ENCODE peak calls at places on chromosomes 5 and 9, in five cellular contexts. U, T, Q, B and N are unnamed samples. For H3K9me3, the result is how much of the 10 kb centered on the place peaks cover.

GRCh38 chr5:100311811-100312210 is 223.4 kb upstream of the FAM174A start:
- DNase-seq in U (no peak), Q (no peak), T (no peak), B (no peak), N (no peak)

GRCh38 chr9:93501406-93501805 is 48.0 kb upstream of the FAM120AOS start:
- DNase-seq in Q (no peak), B (no peak), U (no peak), T (no peak), N (no peak)

GRCh38 chr5:137146402-137146889 is 352.7 kb downstream of the SPOCK1 start:
- DNase-seq in U (no peak), Q (peak), B (no peak), T (no peak), N (no peak)

GRCh38 chr9:90343360-90343759 is 299.3 kb downstream of the DIRAS2 start:
- DNase-seq in Q (no peak), T (peak), B (no peak), U (no peak), N (peak)

GRCh38 chr5:138944527-138945322 is 69.6 kb upstream of the LRRTM2 start:
- DNase-seq in T (no peak), U (peak), Q (no peak), B (no peak), N (no peak)

GRCh38 chr5:106418196-106418595 is 1252.5 kb downstream of the EFNA5 start:
- DNase-seq in U (no peak), T (no peak), B (no peak), Q (no peak), N (no peak)

GRCh38 chr5:16542275-16542674 is 74.5 kb downstream of the RETREG1 start:
- DNase-seq in Q (no peak), B (no peak), T (no peak), U (no peak), N (peak)

GRCh38 chr9:83420486-83420885 is 117.7 kb downstream of the FRMD3 start:
- DNase-seq in B (no peak), T (no peak), U (no peak), Q (no peak), N (no peak)

GRCh38 chr5:143842920-143843319 is 31.0 kb downstream of the HMHB1 start:
- DNase-seq in T (no peak), U (no peak), Q (no peak), B (no peak), N (no peak)

GRCh38 chr5:111929261-111929660 is 172.3 kb upstream of the NREP start:
- DNase-seq in Q (no peak), B (no peak), T (no peak), U (no peak), N (no peak)
- TF ChIP-seq CTCF in Q (no peak), B (no peak), T (no peak), U (no peak), N (no peak)

GRCh38 chr5:58069846-58070245 is 390.0 kb downstream of the PLK2 start:
- DNase-seq in T (no peak), B (no peak), U (no peak), Q (no peak), N (peak)
- H3K9me3 ChIP-seq in T (under half), B (under half), U (under half), Q (under half), N (under half)

GRCh38 chr9:115144706-115145105 is 26.7 kb upstream of the TNC start:
- DNase-seq in B (no peak), U (no peak), Q (peak), T (no peak), N (no peak)

GRCh38 chr9:115142502-115143265 is 24.7 kb upstream of the TNC start:
- DNase-seq in U (no peak), Q (no peak), B (no peak), T (no peak), N (no peak)

GRCh38 chr9:115142090-115142489 is 24.1 kb upstream of the TNC start:
- DNase-seq in B (no peak), U (no peak), T (no peak), Q (no peak), N (no peak)

GRCh38 chr9:115143689-115144088 is 25.7 kb upstream of the TNC start:
- DNase-seq in U (no peak), T (no peak), B (no peak), Q (no peak), N (no peak)

GRCh38 chr9:115141612-115142011 is 23.7 kb upstream of the TNC start:
- DNase-seq in T (no peak), B (no peak), Q (no peak), U (no peak), N (no peak)
- H3K4me3 ChIP-seq in T (no peak), B (no peak), Q (no peak), U (no peak), N (no peak)

GRCh38 chr9:111895996-111896941 is at the start of gene UGCG:
- DNase-seq in T (peak), U (peak), B (peak), Q (peak), N (peak)

GRCh38 chr9:111897831-111898144 is 1.2 kb downstream of the UGCG start:
- DNase-seq in Q (peak), B (no peak), U (no peak), T (no peak), N (no peak)

GRCh38 chr9:111900081-111900805 is 3.6 kb downstream of the UGCG start:
- DNase-seq in U (no peak), Q (no peak), T (no peak), B (no peak), N (no peak)

GRCh38 chr9:111898331-111899096 is 1.9 kb downstream of the UGCG start:
- DNase-seq in Q (no peak), B (no peak), T (no peak), U (no peak), N (no peak)

GRCh38 chr9:111896942-111897830 is 572 bp downstream of the UGCG start:
- DNase-seq in T (no peak), B (peak), U (peak), Q (peak), N (peak)
- TF ChIP-seq CTCF in T (peak), B (no peak), U (no peak), Q (peak), N (no peak)

DNA sequence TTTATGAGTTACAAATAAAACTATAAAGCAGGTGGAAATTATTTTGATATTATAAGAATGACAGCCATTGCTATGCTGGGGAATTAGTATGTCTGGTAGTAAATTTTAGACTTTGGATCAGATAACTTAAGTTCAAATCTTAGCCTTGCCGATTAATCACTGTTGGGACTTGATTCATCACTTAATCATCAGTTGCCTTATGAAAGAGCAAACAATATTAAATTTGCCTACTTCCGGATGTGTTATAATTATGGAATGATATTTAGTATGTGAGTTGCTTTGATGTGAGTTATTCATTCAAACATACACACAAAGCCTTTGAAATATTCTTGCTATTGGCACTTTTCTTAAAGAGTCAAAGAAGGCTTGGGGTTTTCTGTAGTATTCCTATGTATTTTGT is 717.7 kb downstream of the BRINP1 start:
- DNase-seq in B (no peak), Q (no peak), T (no peak), U (no peak), N (no peak)
- H3K9me3 ChIP-seq in B (under half), Q (under half), T (under half), U (under half), N (under half)

GRCh38 chr5:140130949-140131733 is 5.4 kb downstream of the IGIP start:
- DNase-seq in B (no peak), T (no peak), Q (no peak), U (no peak), N (no peak)
- H3K4me3 ChIP-seq in B (no peak), T (no peak), Q (no peak), U (no peak), N (no peak)

GRCh38 chr5:83157120-83157519 is 79.8 kb downstream of the XRCC4 start:
- DNase-seq in T (no peak), B (no peak), U (no peak), Q (no peak), N (no peak)

GRCh38 chr5:83167506-83167905 is 90.2 kb downstream of the XRCC4 start:
- DNase-seq in U (no peak), B (no peak), T (no peak), Q (no peak), N (no peak)

DNA sequence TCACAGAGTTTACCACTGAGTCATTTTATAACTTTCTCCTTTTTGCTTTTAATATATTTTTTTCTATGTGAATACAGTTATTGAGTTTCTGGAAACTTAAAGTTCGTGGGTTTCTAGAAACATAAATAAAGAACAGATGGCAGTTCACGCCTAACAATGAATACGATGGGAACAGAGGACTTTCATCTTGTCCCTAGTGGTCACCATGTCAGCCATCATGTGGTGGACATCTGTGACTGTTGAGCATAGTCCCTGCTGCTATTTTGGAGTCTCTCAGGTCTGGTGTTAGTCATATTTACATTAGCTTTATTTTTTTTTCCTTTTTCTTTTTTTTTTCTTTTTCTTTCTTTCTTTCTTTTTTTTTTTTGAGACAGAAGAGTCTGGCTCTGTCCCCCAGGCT is 85.3 kb downstream of the XRCC4 start:
- DNase-seq in U (no peak), Q (no peak), B (no peak), T (no peak), N (no peak)
- TF ChIP-seq CTCF in U (no peak), Q (no peak), B (no peak), T (no peak), N (no peak)

GRCh38 chr9:127199001-127199791 is 65.4 kb upstream of the GARNL3 start:
- DNase-seq in Q (peak), T (peak), B (peak), U (peak), N (peak)
- H3K9me3 ChIP-seq in Q (under half), T (under half), B (under half), U (under half), N (under half)

DNA sequence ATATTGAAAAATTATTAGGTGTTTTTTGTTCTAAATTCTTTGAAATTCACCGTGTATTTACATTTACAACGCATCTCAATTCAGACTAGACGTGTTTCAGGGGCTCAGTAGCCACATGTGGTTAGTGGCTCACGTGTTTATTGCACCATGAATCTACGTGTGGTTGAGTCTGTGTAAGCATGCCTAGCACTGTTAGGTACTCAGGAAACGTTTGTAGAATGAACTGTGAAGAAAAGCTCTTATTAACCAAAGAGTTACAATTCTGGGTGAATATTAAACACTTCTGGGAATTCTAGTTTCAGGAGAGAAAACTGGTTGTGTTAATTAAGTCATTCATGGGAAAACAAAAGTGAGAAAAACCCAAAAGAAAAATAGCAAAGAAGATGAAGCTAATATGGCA is 117.5 kb upstream of the CDH6 start:
- DNase-seq in Q (no peak), U (no peak), B (no peak), T (no peak), N (no peak)
- H3K4me3 ChIP-seq in Q (no peak), U (no peak), B (no peak), T (no peak), N (no peak)